ENCODE peak calls at places on chromosomes 16 and 17, in four cellular contexts. One of them, this sample, is unnamed.

GRCh38 chr16:5928476-5929055 is 831.0 kb upstream of the EEF2KMT start:
- DNase-seq in CD8-positive, alpha-beta T cell: no peak
- DNase-seq in prostate gland: no peak
- DNase-seq in neural progenitor cell: peak
- DNase-seq in this sample: no peak

GRCh38 chr16:81703177-81704155 is 75.6 kb upstream of the PLCG2 start:
- DNase-seq in CD8-positive, alpha-beta T cell: no peak
- DNase-seq in prostate gland: no peak
- DNase-seq in neural progenitor cell: no peak
- DNase-seq in this sample: no peak

GRCh38 chr17:79872762-79873161 is 33.5 kb upstream of the CBX4 start:
- DNase-seq in CD8-positive, alpha-beta T cell: no peak
- DNase-seq in prostate gland: no peak
- DNase-seq in neural progenitor cell: no peak
- DNase-seq in this sample: no peak

GRCh38 chr16:1003551-1004347 is 22.2 kb downstream of the SOX8 start:
- DNase-seq in CD8-positive, alpha-beta T cell: peak
- DNase-seq in prostate gland: no peak
- DNase-seq in neural progenitor cell: no peak
- DNase-seq in this sample: no peak

GRCh38 chr17:67606896-67607604 is 110.7 kb upstream of the NOL11 start:
- DNase-seq in CD8-positive, alpha-beta T cell: no peak
- DNase-seq in prostate gland: no peak
- DNase-seq in neural progenitor cell: no peak
- DNase-seq in this sample: no peak

GRCh38 chr16:2497641-2498040 is 16.1 kb upstream of the ATP6V0C start:
- DNase-seq in CD8-positive, alpha-beta T cell: no peak
- DNase-seq in prostate gland: no peak
- DNase-seq in neural progenitor cell: no peak
- DNase-seq in this sample: no peak

GRCh38 chr16:66616592-66616991 is 12.1 kb downstream of the CMTM3 start:
- DNase-seq in CD8-positive, alpha-beta T cell: no peak
- DNase-seq in prostate gland: no peak
- DNase-seq in neural progenitor cell: no peak
- DNase-seq in this sample: no peak

GRCh38 chr16:75053791-75054555 is 55.1 kb downstream of the ZNRF1 start:
- DNase-seq in CD8-positive, alpha-beta T cell: no peak
- DNase-seq in prostate gland: peak
- DNase-seq in neural progenitor cell: no peak
- DNase-seq in this sample: no peak

GRCh38 chr16:22955461-22956145 is 141.6 kb downstream of the HS3ST2 start:
- DNase-seq in CD8-positive, alpha-beta T cell: no peak
- DNase-seq in prostate gland: no peak
- DNase-seq in neural progenitor cell: no peak
- DNase-seq in this sample: no peak

GRCh38 chr17:66784621-66785364 is 50.1 kb upstream of the CACNG5 start:
- DNase-seq in CD8-positive, alpha-beta T cell: no peak
- DNase-seq in prostate gland: no peak
- DNase-seq in neural progenitor cell: no peak
- DNase-seq in this sample: no peak

GRCh38 chr16:13909872-13910303 is 10.1 kb upstream of the ERCC4 start:
- DNase-seq in CD8-positive, alpha-beta T cell: no peak
- DNase-seq in prostate gland: peak
- DNase-seq in neural progenitor cell: no peak
- DNase-seq in this sample: no peak

GRCh38 chr17:82923366-82924113 is 83.7 kb upstream of the ZNF750 start:
- DNase-seq in CD8-positive, alpha-beta T cell: no peak
- DNase-seq in prostate gland: no peak
- DNase-seq in neural progenitor cell: no peak
- DNase-seq in this sample: no peak

GRCh38 chr17:61394630-61395408 is 4.8 kb upstream of the TBX2 start:
- DNase-seq in CD8-positive, alpha-beta T cell: no peak
- DNase-seq in prostate gland: no peak
- DNase-seq in neural progenitor cell: no peak
- DNase-seq in this sample: no peak

GRCh38 chr16:19967963-19968362 is 83.3 kb upstream of the GPRC5B start:
- DNase-seq in CD8-positive, alpha-beta T cell: no peak
- DNase-seq in prostate gland: no peak
- DNase-seq in neural progenitor cell: no peak
- DNase-seq in this sample: no peak

GRCh38 chr17:2017274-2017941 is 7.7 kb downstream of the RTN4RL1 start:
- DNase-seq in CD8-positive, alpha-beta T cell: no peak
- DNase-seq in prostate gland: no peak
- DNase-seq in neural progenitor cell: no peak
- DNase-seq in this sample: no peak

GRCh38 chr16:1150511-1150982 is 2.4 kb upstream of the CACNA1H start:
- DNase-seq in CD8-positive, alpha-beta T cell: no peak
- DNase-seq in prostate gland: no peak
- DNase-seq in neural progenitor cell: no peak
- DNase-seq in this sample: no peak

GRCh38 chr17:47604268-47604927 is 45.3 kb upstream of the KPNB1 start:
- DNase-seq in CD8-positive, alpha-beta T cell: no peak
- DNase-seq in prostate gland: no peak
- DNase-seq in neural progenitor cell: no peak
- DNase-seq in this sample: no peak

GRCh38 chr16:81071816-81072215 is 5.2 kb downstream of the C16orf46 start:
- DNase-seq in CD8-positive, alpha-beta T cell: no peak
- DNase-seq in prostate gland: no peak
- DNase-seq in neural progenitor cell: no peak
- DNase-seq in this sample: peak

GRCh38 chr17:12627177-12627629 is 38.5 kb upstream of the MYOCD start:
- DNase-seq in CD8-positive, alpha-beta T cell: no peak
- DNase-seq in prostate gland: peak
- DNase-seq in neural progenitor cell: no peak
- DNase-seq in this sample: no peak

GRCh38 chr17:41527076-41528023 is 758 bp downstream of the KRT19 start:
- DNase-seq in CD8-positive, alpha-beta T cell: no peak
- DNase-seq in prostate gland: no peak
- DNase-seq in neural progenitor cell: peak
- DNase-seq in this sample: no peak

GRCh38 chr17:44598932-44599297 is 41.6 kb downstream of the FZD2 start:
- DNase-seq in CD8-positive, alpha-beta T cell: no peak
- DNase-seq in prostate gland: no peak
- DNase-seq in neural progenitor cell: no peak
- DNase-seq in this sample: no peak

GRCh38 chr16:56195151-56195550 is 3.9 kb downstream of the GNAO1 start:
- DNase-seq in CD8-positive, alpha-beta T cell: no peak
- DNase-seq in prostate gland: no peak
- DNase-seq in neural progenitor cell: no peak
- DNase-seq in this sample: no peak

GRCh38 chr16:66207139-66207863 is 159.2 kb upstream of the CDH5 start:
- DNase-seq in CD8-positive, alpha-beta T cell: no peak
- DNase-seq in prostate gland: no peak
- DNase-seq in neural progenitor cell: no peak
- DNase-seq in this sample: peak

GRCh38 chr16:88298166-88298881 is 84.4 kb upstream of the ZNF469 start:
- DNase-seq in CD8-positive, alpha-beta T cell: no peak
- DNase-seq in prostate gland: no peak
- DNase-seq in neural progenitor cell: no peak
- DNase-seq in this sample: no peak

GRCh38 chr17:78873519-78874340 is 29.3 kb downstream of the CEP295NL start:
- DNase-seq in CD8-positive, alpha-beta T cell: no peak
- DNase-seq in prostate gland: peak
- DNase-seq in neural progenitor cell: peak
- DNase-seq in this sample: no peak

GRCh38 chr17:46046957-46047356 is 47.9 kb downstream of the STH start:
- DNase-seq in CD8-positive, alpha-beta T cell: no peak
- DNase-seq in prostate gland: no peak
- DNase-seq in neural progenitor cell: no peak
- DNase-seq in this sample: no peak

GRCh38 chr16:81614171-81614570 is 164.9 kb upstream of the PLCG2 start:
- DNase-seq in CD8-positive, alpha-beta T cell: no peak
- DNase-seq in prostate gland: no peak
- DNase-seq in neural progenitor cell: no peak
- DNase-seq in this sample: no peak

GRCh38 chr17:6780886-6781285 is 4.9 kb downstream of the FBXO39 start:
- DNase-seq in CD8-positive, alpha-beta T cell: no peak
- DNase-seq in prostate gland: no peak
- DNase-seq in neural progenitor cell: no peak
- DNase-seq in this sample: no peak

GRCh38 chr17:39239640-39240314 is 14.0 kb upstream of the STAC2 start:
- DNase-seq in CD8-positive, alpha-beta T cell: peak
- DNase-seq in prostate gland: no peak
- DNase-seq in neural progenitor cell: peak
- DNase-seq in this sample: no peak

GRCh38 chr17:28598389-28598788 is 436 bp downstream of the SPAG5 start:
- DNase-seq in CD8-positive, alpha-beta T cell: no peak
- DNase-seq in prostate gland: no peak
- DNase-seq in neural progenitor cell: no peak
- DNase-seq in this sample: no peak

DNA sequence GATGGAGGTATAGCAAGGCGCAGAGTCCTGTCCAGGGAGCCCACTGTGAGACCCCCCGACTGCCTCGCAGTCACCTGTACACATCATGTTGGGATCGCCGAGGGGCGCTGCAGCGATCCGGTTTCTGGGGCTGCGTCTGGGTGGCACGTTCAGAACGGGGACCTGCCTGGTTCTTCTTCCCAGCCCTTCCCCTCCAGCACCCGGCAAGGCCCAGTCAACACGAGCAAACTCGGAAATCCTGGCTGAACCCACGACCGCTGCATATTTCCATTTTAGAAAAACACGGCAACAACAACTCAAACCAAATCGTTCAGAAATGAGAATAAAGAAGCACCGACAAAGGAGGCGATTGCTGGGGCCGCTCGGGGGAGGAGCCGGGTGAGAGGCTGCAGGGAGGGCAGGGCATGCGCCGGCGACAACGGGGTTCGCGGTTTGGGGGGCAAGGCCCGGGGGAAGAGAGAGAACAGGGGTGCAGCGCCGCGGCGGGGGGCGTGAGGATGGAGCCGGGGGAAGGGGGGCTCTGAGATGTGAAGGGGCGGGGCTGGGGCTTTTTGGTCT is 597 bp downstream of the HSDL1 start:
- DNase-seq in CD8-positive, alpha-beta T cell: peak
- DNase-seq in prostate gland: peak
- DNase-seq in neural progenitor cell: peak
- DNase-seq in this sample: no peak
- TF ChIP-seq CTCF in CD8-positive, alpha-beta T cell: no peak
- TF ChIP-seq CTCF in prostate gland: no peak
- TF ChIP-seq CTCF in neural progenitor cell: no peak
- TF ChIP-seq CTCF in this sample: no peak

GRCh38 chr17:81020443-81020766 is 14.5 kb upstream of the BAIAP2 start:
- DNase-seq in CD8-positive, alpha-beta T cell: no peak
- DNase-seq in prostate gland: no peak
- DNase-seq in neural progenitor cell: no peak
- DNase-seq in this sample: no peak

GRCh38 chr17:81016575-81016974 is 18.4 kb upstream of the BAIAP2 start:
- DNase-seq in CD8-positive, alpha-beta T cell: no peak
- DNase-seq in prostate gland: no peak
- DNase-seq in neural progenitor cell: no peak
- DNase-seq in this sample: no peak

GRCh38 chr17:81019563-81020442 is 15.1 kb upstream of the BAIAP2 start:
- DNase-seq in CD8-positive, alpha-beta T cell: no peak
- DNase-seq in prostate gland: no peak
- DNase-seq in neural progenitor cell: no peak
- DNase-seq in this sample: peak

GRCh38 chr17:81020767-81021497 is 14.0 kb upstream of the BAIAP2 start:
- DNase-seq in CD8-positive, alpha-beta T cell: no peak
- DNase-seq in prostate gland: no peak
- DNase-seq in neural progenitor cell: no peak
- DNase-seq in this sample: peak

DNA sequence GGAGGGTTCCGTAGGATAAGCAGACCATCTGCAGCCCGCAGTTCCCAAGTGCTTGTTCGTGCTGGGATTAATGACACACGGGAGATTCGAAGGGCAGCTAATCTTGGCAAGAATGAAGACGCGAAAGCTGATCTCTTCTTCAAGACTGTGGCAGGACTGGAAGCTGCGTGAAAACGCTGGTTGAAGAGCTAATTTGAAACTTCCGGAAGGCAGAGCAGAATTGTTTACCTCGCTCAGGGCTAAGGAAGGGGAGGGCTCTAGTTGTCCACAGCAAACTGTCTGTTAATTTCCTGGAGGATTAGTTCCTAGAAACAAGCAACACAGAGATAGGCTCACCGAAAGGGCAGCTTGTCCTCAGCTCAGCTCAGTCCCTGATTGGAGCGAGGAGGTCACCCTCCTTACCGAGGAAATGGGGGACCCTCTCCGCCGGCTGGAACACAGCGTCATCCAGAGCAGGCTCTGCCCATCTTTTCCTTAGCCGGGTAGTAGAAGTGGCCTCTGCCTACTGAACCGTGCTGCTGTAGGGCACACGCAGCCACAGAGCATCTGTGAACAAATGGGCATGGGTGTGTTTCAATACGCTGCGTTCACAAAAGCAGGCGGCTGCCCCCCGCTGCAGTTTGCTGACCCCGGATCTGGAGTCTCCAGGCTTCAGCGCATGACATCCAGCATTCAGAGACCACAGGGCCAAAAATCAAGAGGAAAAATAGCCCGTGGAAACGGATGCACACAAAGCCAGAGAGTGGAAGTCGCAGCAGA is 16.7 kb upstream of the BAIAP2 start:
- DNase-seq in CD8-positive, alpha-beta T cell: peak
- DNase-seq in prostate gland: peak
- DNase-seq in neural progenitor cell: peak
- DNase-seq in this sample: peak
- TF ChIP-seq CTCF in CD8-positive, alpha-beta T cell: no peak
- TF ChIP-seq CTCF in prostate gland: no peak
- TF ChIP-seq CTCF in neural progenitor cell: no peak
- TF ChIP-seq CTCF in this sample: no peak

GRCh38 chr17:8830141-8830540 is 31.0 kb upstream of the MFSD6L start:
- DNase-seq in CD8-positive, alpha-beta T cell: peak
- DNase-seq in prostate gland: no peak
- DNase-seq in neural progenitor cell: no peak
- DNase-seq in this sample: no peak

GRCh38 chr17:8835631-8836364 is 31.7 kb downstream of the PIK3R6 start:
- DNase-seq in CD8-positive, alpha-beta T cell: peak
- DNase-seq in prostate gland: no peak
- DNase-seq in neural progenitor cell: no peak
- DNase-seq in this sample: no peak

GRCh38 chr17:8835106-8835505 is 32.4 kb downstream of the PIK3R6 start:
- DNase-seq in CD8-positive, alpha-beta T cell: peak
- DNase-seq in prostate gland: no peak
- DNase-seq in neural progenitor cell: no peak
- DNase-seq in this sample: no peak

GRCh38 chr17:8831234-8831849 is 32.2 kb upstream of the MFSD6L start:
- DNase-seq in CD8-positive, alpha-beta T cell: peak
- DNase-seq in prostate gland: no peak
- DNase-seq in neural progenitor cell: no peak
- DNase-seq in this sample: no peak

GRCh38 chr17:8832711-8833352 is 33.7 kb upstream of the MFSD6L start:
- DNase-seq in CD8-positive, alpha-beta T cell: peak
- DNase-seq in prostate gland: no peak
- DNase-seq in neural progenitor cell: peak
- DNase-seq in this sample: no peak
- TF ChIP-seq CTCF in CD8-positive, alpha-beta T cell: peak
- TF ChIP-seq CTCF in prostate gland: no peak
- TF ChIP-seq CTCF in neural progenitor cell: peak
- TF ChIP-seq CTCF in this sample: peak

DNA sequence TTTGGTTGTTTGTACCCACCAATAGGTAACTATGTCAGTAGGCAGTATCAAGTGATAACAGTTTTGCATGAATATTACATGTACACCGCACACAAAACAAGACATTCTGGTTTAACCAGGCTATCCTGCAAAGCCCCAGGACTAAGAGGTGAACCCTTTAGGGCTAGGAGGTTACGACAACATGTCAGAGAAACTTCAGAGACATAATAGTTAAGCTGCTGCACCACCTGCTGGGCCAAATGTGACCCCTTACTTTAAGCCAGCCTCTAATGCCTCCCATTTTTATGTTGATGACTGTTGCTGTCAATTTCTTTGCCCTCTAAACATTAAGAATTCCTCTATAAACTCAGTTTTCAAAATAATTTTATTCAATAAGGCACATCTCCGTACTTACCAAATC is 15.4 kb downstream of the SRP68 start:
- DNase-seq in CD8-positive, alpha-beta T cell: no peak
- DNase-seq in prostate gland: no peak
- DNase-seq in neural progenitor cell: no peak
- DNase-seq in this sample: no peak
- TF ChIP-seq CTCF in CD8-positive, alpha-beta T cell: peak
- TF ChIP-seq CTCF in prostate gland: no peak
- TF ChIP-seq CTCF in neural progenitor cell: no peak
- TF ChIP-seq CTCF in this sample: no peak